ENCODE peak calls at places on chromosome 19, in five cellular contexts. X, C, K, Z and W are unnamed samples.

GRCh38 chr19:16891696-16892382 is 3.0 kb downstream of the F2RL3 start:
- DNase-seq in X (no peak), C (no peak), K (no peak), Z (no peak), W (no peak)

GRCh38 chr19:17610384-17610783 is 54.9 kb downstream of the COLGALT1 start:
- DNase-seq in X (peak), C (no peak), K (no peak), Z (peak), W (no peak)

GRCh38 chr19:14156122-14156521 is 19.7 kb upstream of the ASF1B start:
- DNase-seq in X (no peak), C (no peak), K (no peak), Z (no peak), W (no peak)

GRCh38 chr19:46225558-46226004 is 4.0 kb upstream of the IGFL1 start:
- DNase-seq in X (no peak), C (no peak), K (no peak), Z (no peak), W (no peak)

GRCh38 chr19:18414504-18415176 is 4.6 kb upstream of the SSBP4 start:
- DNase-seq in X (peak), C (no peak), K (peak), Z (no peak), W (peak)

GRCh38 chr19:4720037-4720700 is 3.5 kb downstream of the DPP9 start:
- DNase-seq in X (no peak), C (no peak), K (no peak), Z (no peak), W (no peak)

GRCh38 chr19:12365094-12365371 is 450 bp downstream of the ZNF442 start:
- DNase-seq in X (peak), C (peak), K (no peak), Z (no peak), W (no peak)

GRCh38 chr19:40365613-40366401 is 17.3 kb downstream of the PLD3 start:
- DNase-seq in X (no peak), C (peak), K (peak), Z (peak), W (no peak)

GRCh38 chr19:10086032-10086903 is at the start of gene SHFL:
- DNase-seq in X (peak), C (peak), K (peak), Z (peak), W (peak)

GRCh38 chr19:7871280-7871529 is 3.0 kb downstream of the PRR36 start:
- DNase-seq in X (no peak), C (no peak), K (no peak), Z (no peak), W (no peak)

GRCh38 chr19:7833225-7834156 is 3.5 kb downstream of the EVI5L start:
- DNase-seq in X (peak), C (peak), K (peak), Z (no peak), W (peak)